ENCODE peak calls at places on chromosomes 6 and 20, in four cellular contexts. F, T, O and I are unnamed samples.

GRCh38 chr6:26056583-26057350 is 30.5 kb upstream of the HFE start:
- DNase-seq in F (no peak), T (no peak), O (no peak), I (no peak)

GRCh38 chr20:2865630-2866029 is 7.7 kb upstream of the PTPRA start:
- DNase-seq in O (no peak), F (no peak), T (no peak), I (no peak)

GRCh38 chr6:156526081-156526480 is 251.1 kb upstream of the ARID1B start:
- DNase-seq in O (no peak), T (no peak), F (no peak), I (no peak)

GRCh38 chr6:105459884-105460283 is 57.0 kb upstream of the PREP start:
- DNase-seq in F (no peak), O (peak), T (no peak), I (no peak)

GRCh38 chr6:68575765-68576439 is 59.2 kb upstream of the ADGRB3 start:
- DNase-seq in O (no peak), F (no peak), T (peak), I (no peak)

GRCh38 chr20:56400001-56400640 is 7.7 kb downstream of the CSTF1 start:
- DNase-seq in O (no peak), F (no peak), T (no peak), I (no peak)

GRCh38 chr6:166307082-166307980 is 861 bp downstream of the PRR18 start:
- DNase-seq in O (no peak), F (peak), T (peak), I (no peak)

GRCh38 chr6:6581014-6581413 is 7.5 kb upstream of the LY86 start:
- DNase-seq in T (no peak), F (no peak), O (no peak), I (no peak)

GRCh38 chr6:135390450-135390849 is 107.1 kb downstream of the AHI1 start:
- DNase-seq in T (no peak), O (no peak), F (no peak), I (no peak)

GRCh38 chr20:44111712-44112335 is 75.2 kb downstream of the JPH2 start:
- DNase-seq in O (no peak), T (no peak), F (no peak), I (no peak)

GRCh38 chr6:81996414-81996813 is 243.9 kb upstream of the TENT5A start:
- DNase-seq in T (no peak), O (no peak), F (no peak), I (no peak)

GRCh38 chr6:83051386-83052172 is 14.1 kb downstream of the UBE3D start:
- DNase-seq in F (no peak), O (no peak), T (no peak), I (no peak)

GRCh38 chr6:158122048-158122447 is 46.0 kb downstream of the SERAC1 start:
- DNase-seq in F (no peak), T (no peak), O (no peak), I (no peak)

GRCh38 chr6:22917344-22917743 is 348.0 kb downstream of the HDGFL1 start:
- DNase-seq in T (no peak), F (no peak), O (no peak), I (no peak)

GRCh38 chr6:27890351-27891299 is 21.6 kb downstream of the OR2B2 start:
- DNase-seq in T (peak), O (no peak), F (peak), I (peak)

GRCh38 chr6:27891300-27891913 is 20.8 kb downstream of the OR2B2 start:
- DNase-seq in F (no peak), T (no peak), O (no peak), I (no peak)

GRCh38 chr6:27893836-27894807 is 18.1 kb downstream of the OR2B2 start:
- DNase-seq in F (peak), T (peak), O (no peak), I (peak)

GRCh38 chr6:27893059-27893835 is 18.9 kb downstream of the OR2B2 start:
- DNase-seq in F (peak), O (peak), T (peak), I (peak)

GRCh38 chr6:27892596-27893058 is 19.6 kb downstream of the OR2B2 start:
- DNase-seq in F (no peak), O (no peak), T (no peak), I (no peak)
- TF ChIP-seq POLR2A in F (no peak), O (no peak), T (no peak), I (no peak)

DNA sequence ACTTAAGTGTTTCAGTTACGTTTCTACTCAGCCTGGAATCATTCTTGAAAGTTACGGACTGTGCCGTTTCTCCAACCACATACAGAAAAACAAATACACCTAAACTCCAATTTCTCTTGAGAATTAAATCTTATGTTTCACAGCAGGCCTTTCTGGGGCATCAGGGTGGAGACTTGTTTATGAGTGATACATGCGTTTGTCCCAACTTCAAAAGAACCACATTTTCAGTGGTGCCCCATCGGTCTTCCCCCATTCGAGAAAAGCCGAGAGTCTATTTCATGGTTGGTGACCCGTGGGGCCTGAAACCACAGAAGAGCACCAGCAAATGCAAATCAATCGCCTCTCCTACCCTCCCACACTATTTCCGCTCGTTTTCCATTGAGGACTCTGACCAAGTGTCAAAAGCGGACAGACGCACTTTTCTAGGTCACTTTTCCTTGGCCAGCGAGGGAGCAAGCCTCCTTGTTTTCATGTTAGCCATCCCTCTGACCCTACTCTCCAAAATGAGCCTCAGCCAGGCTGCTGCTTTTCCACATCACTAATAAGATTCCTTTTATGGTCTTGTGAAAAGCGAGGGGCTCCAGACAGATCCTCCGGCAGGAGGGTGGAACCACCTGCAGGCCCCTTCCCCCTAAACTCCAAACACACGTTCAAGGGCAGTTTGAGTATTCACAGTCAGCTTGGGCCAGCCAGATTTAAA is 3.1 kb downstream of the JAG1 start:
- DNase-seq in T (no peak), F (no peak), O (no peak), I (no peak)
- TF ChIP-seq POLR2A in T (no peak), F (no peak), O (no peak), I (no peak)

GRCh38 chr6:85672623-85673022 is 29.9 kb upstream of the SYNCRIP start:
- DNase-seq in F (no peak), T (no peak), O (no peak), I (no peak)
- TF ChIP-seq POLR2A in F (no peak), T (no peak), O (no peak), I (no peak)

GRCh38 chr6:107674995-107675738 is 148.9 kb downstream of the SCML4 start:
- DNase-seq in F (peak), O (peak), T (peak), I (peak)
- TF ChIP-seq POLR2A in F (no peak), O (no peak), T (no peak), I (no peak)

GRCh38 chr6:29947292-29947980 is 5.1 kb downstream of the HLA-A start:
- DNase-seq in O (no peak), F (no peak), T (no peak), I (no peak)

GRCh38 chr6:29951882-29952281 is 9.6 kb downstream of the HLA-A start:
- DNase-seq in O (no peak), F (no peak), T (no peak), I (no peak)

GRCh38 chr6:29948277-29948676 is 5.9 kb downstream of the HLA-A start:
- DNase-seq in F (no peak), O (no peak), T (no peak), I (no peak)

GRCh38 chr6:29953001-29953436 is 10.7 kb downstream of the HLA-A start:
- DNase-seq in T (no peak), F (no peak), O (peak), I (peak)

DNA sequence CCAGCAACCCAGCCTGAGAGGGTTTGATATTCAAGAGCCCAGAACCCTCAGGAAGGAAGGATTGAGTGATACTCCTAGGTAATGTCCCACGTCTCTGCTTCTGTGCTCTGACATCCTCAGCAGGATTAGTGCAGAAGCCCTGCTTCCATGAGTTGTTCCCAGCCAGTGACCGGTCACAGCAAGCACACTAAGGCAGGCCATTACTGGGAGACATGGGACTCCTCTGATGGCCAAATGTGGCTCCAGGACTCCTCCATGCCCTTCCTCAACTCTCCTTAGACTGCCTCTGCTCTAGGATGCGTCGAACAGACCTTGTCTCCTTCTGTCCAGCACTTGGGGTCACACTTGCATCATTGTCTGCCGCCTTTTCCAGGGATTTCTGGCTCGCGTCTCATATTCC is 7.6 kb downstream of the HLA-A start:
- DNase-seq in F (no peak), T (no peak), O (no peak), I (no peak)
- TF ChIP-seq POLR2A in F (no peak), T (no peak), O (no peak), I (no peak)